ENCODE peak calls at places on chromosomes 12 and 14, in eight cellular contexts. O is lower lobe of right lung; C is prostate gland; B is cardiac muscle cell; U is left ventricle myocardium inferior; K is Peyer's patch; G is CD8-positive, alpha-beta memory T cell; J is tibial nerve. F is an unnamed sample.

GRCh38 chr12:1878695-1879094 is 39.8 kb downstream of the CACNA2D4 start:
- DNase-seq in J (peak; percentile 1), U (no peak), K (no peak), G (no peak), O (no peak), B (no peak), C (no peak), F (no peak)

GRCh38 chr14:85766295-85766694 is 236.4 kb downstream of the FLRT2 start:
- DNase-seq in B (no peak), C (no peak), J (no peak), U (no peak), O (no peak), G (no peak), K (no peak), F (no peak)

GRCh38 chr12:48542300-48542928 is 17.0 kb downstream of the OR8S1 start:
- DNase-seq in O (peak; percentile 62), U (no peak), J (no peak), C (no peak), B (peak; percentile 53), G (peak; percentile 17), K (peak; percentile 52), F (peak; percentile 44)

GRCh38 chr12:49965836-49966235 is 4.2 kb downstream of the AQP5 start:
- DNase-seq in G (no peak), O (no peak), B (no peak), K (no peak), J (no peak), C (no peak), U (no peak), F (no peak)

GRCh38 chr12:108724054-108724889 is 7.0 kb downstream of the CORO1C start:
- DNase-seq in U (no peak), B (no peak), G (no peak), J (peak; percentile 40), C (no peak), O (no peak), K (no peak), F (peak; percentile 55)

GRCh38 chr14:50862171-50862570 is 9.7 kb upstream of the ABHD12B start:
- DNase-seq in O (no peak), J (no peak), G (no peak), B (peak; percentile 74), U (no peak), C (no peak), K (no peak), F (no peak)

GRCh38 chr14:67704484-67705089 is 2.9 kb downstream of the RDH12 start:
- DNase-seq in O (no peak), J (peak; percentile 44), G (peak; percentile 51), K (peak; percentile 59), B (peak; percentile 74), U (no peak), C (peak; percentile 46), F (peak; percentile 67)

GRCh38 chr14:68556253-68556652 is 236.6 kb downstream of the ZFP36L1 start:
- DNase-seq in B (no peak), J (no peak), K (peak; percentile 32), O (no peak), U (no peak), C (no peak), G (no peak), F (no peak)

GRCh38 chr14:54627325-54627717 is 60.4 kb downstream of the SAMD4A start:
- DNase-seq in G (no peak), O (no peak), K (no peak), C (no peak), U (no peak), B (no peak), J (no peak), F (no peak)

GRCh38 chr14:95713596-95714371 is at the start of gene TCL1A:
- DNase-seq in O (no peak), B (no peak), J (no peak), C (no peak), G (no peak), K (peak; percentile 67), U (no peak), F (no peak)

GRCh38 chr12:8697476-8698131 is at the start of gene RIMKLB:
- DNase-seq in B (peak; percentile 88), U (peak; percentile 88), O (peak; percentile 90), K (peak; percentile 92), G (peak; percentile 71), C (peak; percentile 81), J (peak; percentile 77), F (peak; percentile 66)

GRCh38 chr14:30621954-30622830 is at the start of gene SCFD1:
- DNase-seq in K (peak; percentile 98), B (peak; percentile 94), G (peak; percentile 92), J (peak; percentile 89), U (peak; percentile 95), C (peak; percentile 93), O (peak; percentile 97), F (peak; percentile 95)

GRCh38 chr12:28017873-28018255 is 45.3 kb upstream of the PTHLH start:
- DNase-seq in B (no peak), O (no peak), G (no peak), K (no peak), U (no peak), J (no peak), C (no peak), F (no peak)

GRCh38 chr12:132783917-132784531 is 22.4 kb upstream of the ANKLE2 start:
- DNase-seq in B (no peak), G (no peak), J (peak; percentile 29), C (no peak), U (peak; percentile 36), O (no peak), K (no peak), F (no peak)

GRCh38 chr12:89969098-89969497 is 260.5 kb upstream of the ATP2B1 start:
- DNase-seq in C (no peak), O (no peak), B (no peak), J (no peak), G (no peak), K (no peak), U (no peak), F (no peak)

GRCh38 chr12:91523831-91524230 is 341.2 kb upstream of the DCN start:
- DNase-seq in C (no peak), G (no peak), K (no peak), B (no peak), U (no peak), J (no peak), O (no peak), F (no peak)

GRCh38 chr14:70563869-70564268 is 29.1 kb upstream of the ADAM20 start:
- DNase-seq in G (no peak), J (no peak), B (no peak), O (no peak), C (no peak), U (peak; percentile 61), K (no peak), F (no peak)

DNA sequence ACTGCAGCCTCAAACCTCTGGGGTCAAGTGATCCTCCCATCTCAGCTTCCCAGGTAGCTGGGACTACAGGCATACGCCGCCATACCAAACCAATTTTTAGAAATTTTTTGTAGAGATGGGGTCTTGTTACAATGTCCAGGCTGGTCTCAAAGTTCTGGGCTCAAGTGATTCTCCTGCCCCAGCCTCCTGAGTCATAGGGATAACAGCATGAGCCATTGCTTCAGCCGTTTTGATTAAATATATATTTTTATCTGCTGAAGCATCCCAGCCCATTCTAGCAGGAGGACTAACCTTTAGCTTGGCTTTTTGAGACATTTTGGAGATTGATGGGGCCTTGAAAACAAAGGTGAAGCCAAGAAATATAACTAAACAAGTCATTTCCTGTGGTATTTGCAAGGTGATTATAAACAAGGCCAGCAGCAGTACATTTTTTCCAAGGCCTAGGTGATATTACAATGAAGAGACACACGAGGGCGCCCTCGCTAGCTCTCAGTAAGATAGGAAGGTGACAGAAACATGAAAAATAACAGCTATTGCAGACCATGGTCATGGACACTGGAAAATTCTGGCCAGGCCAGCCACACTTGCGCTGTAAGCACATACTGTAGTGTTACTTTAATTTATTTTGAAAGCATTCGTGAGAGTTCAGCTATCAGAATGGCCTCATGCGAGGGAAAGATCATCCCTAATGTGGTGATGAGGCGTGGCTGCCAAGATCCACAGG is 63.4 kb downstream of the DGLUCY start:
- DNase-seq in O (peak; percentile 67), C (peak; percentile 62), B (peak; percentile 83), K (peak; percentile 87), G (peak; percentile 69), J (peak; percentile 56), U (no peak), F (peak; percentile 72)
- H3K36me3 ChIP-seq in O (peaks cover 82% of the 10 kb centered on the region), C (no peaks in the 10 kb centered on the region), B (peaks cover 12% of the 10 kb centered on the region), K (no peaks in the 10 kb centered on the region), G (peaks cover 16% of the 10 kb centered on the region), J (peaks cover 64% of the 10 kb centered on the region), U (peaks cover 89% of the 10 kb centered on the region), F (peaks cover 11% of the 10 kb centered on the region)

GRCh38 chr14:52711666-52712065 is 4.7 kb downstream of the PSMC6 start:
- DNase-seq in B (no peak), G (no peak), J (no peak), U (no peak), O (no peak), C (no peak), K (no peak), F (no peak)

DNA sequence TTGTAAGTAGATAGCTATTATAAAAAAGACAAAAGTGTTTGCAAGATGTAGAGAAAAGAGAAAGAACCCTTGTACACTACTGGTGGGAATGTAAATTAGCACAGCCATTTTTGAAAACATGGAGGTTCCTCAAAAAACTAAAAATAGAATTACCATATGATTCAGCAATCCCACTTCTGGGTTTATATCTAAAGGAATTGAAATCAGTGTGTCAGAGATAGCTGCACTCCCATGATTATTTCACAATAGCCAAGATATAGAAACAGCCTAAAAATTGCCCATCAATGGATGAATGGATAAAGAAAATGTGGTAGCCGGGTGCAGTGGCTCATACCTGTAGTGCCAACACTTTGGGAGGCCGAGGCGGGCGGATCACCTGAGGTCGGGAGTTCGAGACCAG is 9.2 kb downstream of the PSMC6 start:
- DNase-seq in G (no peak), O (no peak), K (no peak), J (no peak), U (no peak), B (no peak), C (no peak), F (no peak)
- H3K36me3 ChIP-seq in G (peaks cover 39% of the 10 kb centered on the region), O (peaks cover 98% of the 10 kb centered on the region), K (peaks cover 3% of the 10 kb centered on the region), J (peaks cover 91% of the 10 kb centered on the region), U (peaks cover 97% of the 10 kb centered on the region), B (peaks cover 84% of the 10 kb centered on the region), C (peaks cover 11% of the 10 kb centered on the region), F (peaks cover 17% of the 10 kb centered on the region)

DNA sequence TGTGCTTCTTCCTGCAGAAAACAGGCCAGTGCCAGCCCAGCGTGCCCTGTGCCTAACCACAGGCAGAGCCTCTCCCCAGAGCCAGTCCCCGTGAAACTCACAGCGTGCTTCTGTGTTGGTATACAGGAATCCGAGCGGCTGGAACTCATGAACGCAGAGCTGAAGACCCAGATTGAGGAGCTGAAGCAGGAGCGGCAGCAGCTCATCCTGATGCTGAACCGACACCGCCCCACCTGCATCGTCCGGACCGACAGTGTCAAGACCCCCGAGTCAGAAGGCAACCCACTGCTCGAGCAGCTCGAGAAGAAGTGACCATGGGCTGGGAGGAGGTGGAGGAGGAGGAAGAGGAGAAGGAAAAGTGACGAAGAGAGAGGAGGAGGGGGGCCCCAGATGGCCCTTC is 41.3 kb downstream of the JDP2 start:
- DNase-seq in U (no peak), J (no peak), C (no peak), K (peak; percentile 45), B (no peak), O (no peak), G (no peak), F (no peak)
- H3K36me3 ChIP-seq in U (peaks cover 61% of the 10 kb centered on the region), J (peaks cover 76% of the 10 kb centered on the region), C (no peaks in the 10 kb centered on the region), K (no peaks in the 10 kb centered on the region), B (no peaks in the 10 kb centered on the region), O (peaks cover 94% of the 10 kb centered on the region), G (no peaks in the 10 kb centered on the region), F (peaks cover 14% of the 10 kb centered on the region)

DNA sequence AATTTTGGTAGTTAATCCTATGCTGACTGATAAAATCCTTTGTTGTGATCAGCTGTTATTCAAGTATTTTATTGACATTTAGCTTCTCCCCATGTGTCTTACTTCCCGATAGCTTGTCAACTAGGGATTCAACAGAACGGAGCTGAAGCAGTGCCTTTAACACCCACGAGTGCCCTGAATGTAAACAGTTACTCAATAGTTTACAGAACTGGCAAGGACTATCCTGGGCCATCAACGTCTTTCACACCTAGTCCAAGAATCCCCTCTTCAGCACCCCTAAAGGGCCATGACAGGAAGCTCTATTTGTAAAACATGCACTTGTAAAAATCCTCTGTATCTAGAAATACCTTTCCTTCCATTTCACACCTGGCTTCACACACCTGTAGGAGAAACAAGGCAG is 45.3 kb downstream of the SETD3 start:
- DNase-seq in K (no peak), G (no peak), O (no peak), U (no peak), J (no peak), C (no peak), B (no peak), F (no peak)
- H3K36me3 ChIP-seq in K (no peaks in the 10 kb centered on the region), G (peaks cover 4% of the 10 kb centered on the region), O (peaks cover 24% of the 10 kb centered on the region), U (peaks cover 30% of the 10 kb centered on the region), J (peaks cover 68% of the 10 kb centered on the region), C (no peaks in the 10 kb centered on the region), B (no peaks in the 10 kb centered on the region), F (peaks cover 7% of the 10 kb centered on the region)

F was measured in small intestine.